ENCODE peak calls at places on chromosomes 6 and 20, in nine cellular contexts. O is stimulated activated CD8-positive, alpha-beta memory T cell treated with anti-CD3 and anti-CD28 coated beads, Interleukin-4, amount 100 ng/mL, for 48 hours; W is endothelial cell; B is C1 segment of cervical spinal cord; V is NCI-H1105; N is Calu3; S is activated naive CD4-positive, alpha-beta T cell; X is stimulated activated CD4-positive, alpha-beta T cell treated with anti-CD3 and anti-CD28 coated beads, TNF-alpha, amount 100 ng/mL, for 24 hours; K is NT2/D1. E is an unnamed sample.

GRCh38 chr6:56314683-56315523 is 67.5 kb upstream of the COL21A1 start:
- DNase-seq in N (peak; percentile 59), W (peak; percentile 62), X (no peak), K (peak; percentile 20), V (peak; percentile 25), O (no peak), B (no peak), S (no peak), E (no peak)

GRCh38 chr6:108762394-108762793 is 85.8 kb upstream of the ARMC2 start:
- DNase-seq in K (no peak), O (no peak), S (no peak), W (no peak), B (no peak), X (no peak), N (no peak), V (no peak), E (no peak)

GRCh38 chr20:58817748-58818147 is 33.0 kb downstream of the GNAS-AS1 start:
- DNase-seq in X (no peak), V (no peak), O (no peak), S (no peak), K (no peak), N (no peak), B (no peak), W (no peak), E (no peak)

GRCh38 chr6:140779341-140779740 is 1353.4 kb upstream of the GJE1 start:
- DNase-seq in O (no peak), N (no peak), W (no peak), X (no peak), S (no peak), K (no peak), B (no peak), V (no peak), E (no peak)

GRCh38 chr20:21357851-21358250 is 39.5 kb downstream of the NKX2-4 start:
- DNase-seq in W (no peak), B (no peak), K (no peak), S (no peak), X (no peak), O (no peak), V (no peak), N (no peak), E (no peak)

GRCh38 chr20:12166053-12166717 is 248.5 kb downstream of the BTBD3 start:
- DNase-seq in S (no peak), B (no peak), K (no peak), X (no peak), O (no peak), V (no peak), W (no peak), N (no peak), E (peak; percentile 80)

GRCh38 chr20:52493177-52493711 is 301.7 kb upstream of the ZFP64 start:
- DNase-seq in K (no peak), O (no peak), N (no peak), S (no peak), X (peak; percentile 4), V (peak; percentile 94), B (no peak), W (peak; percentile 16), E (no peak)

GRCh38 chr6:160188773-160189172 is 67.2 kb downstream of the SLC22A1 start:
- DNase-seq in S (no peak), N (no peak), K (no peak), V (no peak), X (no peak), O (no peak), B (no peak), W (no peak), E (no peak)

GRCh38 chr20:49729780-49730179 is 16.1 kb upstream of the B4GALT5 start:
- DNase-seq in W (no peak), B (no peak), V (no peak), S (no peak), N (no peak), K (no peak), X (no peak), O (no peak), E (no peak)

GRCh38 chr6:43494321-43494720 is 15.8 kb downstream of the LRRC73 start:
- DNase-seq in X (no peak), V (no peak), S (no peak), W (no peak), N (no peak), B (no peak), K (no peak), O (no peak), E (no peak)

GRCh38 chr6:116278853-116279231 is 888 bp downstream of the TSPYL1 start:
- DNase-seq in N (no peak), S (no peak), W (no peak), V (no peak), X (peak; percentile 13), K (no peak), B (no peak), O (peak; percentile 41), E (peak; percentile 88)

GRCh38 chr20:38888059-38888831 is 38.0 kb upstream of the FAM83D start:
- DNase-seq in X (no peak), N (no peak), O (no peak), W (no peak), B (no peak), K (no peak), S (no peak), V (no peak), E (no peak)

GRCh38 chr20:35145141-35145564 is 2.0 kb downstream of the EDEM2 start:
- DNase-seq in S (no peak), X (no peak), B (no peak), N (peak; percentile 66), W (peak; percentile 14), V (peak; percentile 59), K (peak; percentile 33), O (no peak), E (no peak)

GRCh38 chr6:22954749-22955385 is 385.5 kb downstream of the HDGFL1 start:
- DNase-seq in S (no peak), K (no peak), W (no peak), V (no peak), O (no peak), X (no peak), N (no peak), B (no peak), E (no peak)

GRCh38 chr6:108113557-108114519 is 39.3 kb upstream of the OSTM1 start:
- DNase-seq in N (peak; percentile 64), K (no peak), S (no peak), X (no peak), O (no peak), B (no peak), W (peak; percentile 57), V (peak; percentile 23), E (no peak)

GRCh38 chr6:149965191-149966020 is 1.7 kb downstream of the ULBP1 start:
- DNase-seq in B (no peak), O (no peak), W (peak; percentile 51), V (peak; percentile 6), N (no peak), K (no peak), X (no peak), S (no peak), E (no peak)

GRCh38 chr20:14561733-14562132 is 224.3 kb upstream of the FLRT3 start:
- DNase-seq in N (no peak), W (no peak), K (no peak), V (no peak), X (no peak), B (no peak), S (no peak), O (no peak), E (no peak)

GRCh38 chr20:4776079-4776630 is 54.4 kb downstream of the PRND start:
- DNase-seq in B (no peak), K (no peak), S (no peak), V (no peak), N (no peak), O (no peak), X (no peak), W (no peak), E (no peak)

GRCh38 chr6:18488526-18489270 is 101.5 kb downstream of the RNF144B start:
- DNase-seq in V (no peak), O (no peak), X (no peak), W (no peak), S (no peak), B (no peak), N (no peak), K (no peak), E (no peak)

GRCh38 chr6:3551716-3552511 is 95.1 kb upstream of the SLC22A23 start:
- DNase-seq in N (no peak), K (no peak), W (no peak), O (no peak), X (no peak), V (no peak), S (no peak), B (no peak), E (no peak)

GRCh38 chr6:127834136-127834535 is 66.7 kb downstream of the THEMIS start:
- DNase-seq in N (peak; percentile 34), X (no peak), K (no peak), W (no peak), O (no peak), S (no peak), V (no peak), B (no peak), E (no peak)

GRCh38 chr6:49766762-49767161 is 20.3 kb downstream of the PGK2 start:
- DNase-seq in B (no peak), V (no peak), X (no peak), O (no peak), K (no peak), N (no peak), W (no peak), S (no peak), E (no peak)

GRCh38 chr6:25042984-25043725 is 107.4 kb upstream of the RIPOR2 start:
- DNase-seq in N (no peak), S (no peak), B (no peak), K (no peak), W (no peak), V (no peak), X (no peak), O (no peak), E (no peak)

GRCh38 chr6:684831-685636 is 7.9 kb downstream of the EXOC2 start:
- DNase-seq in B (no peak), O (peak; percentile 38), S (no peak), W (no peak), K (no peak), N (no peak), V (no peak), X (no peak), E (no peak)

GRCh38 chr6:169950558-169950957 is 199.1 kb downstream of the ERMARD start:
- DNase-seq in X (no peak), S (no peak), W (no peak), N (peak; percentile 29), K (no peak), V (peak; percentile 58), B (no peak), O (peak; percentile 48), E (no peak)

GRCh38 chr6:89035252-89036106 is 45.1 kb upstream of the PNRC1 start:
- DNase-seq in K (no peak), S (no peak), X (no peak), O (no peak), V (no peak), N (peak; percentile 62), W (no peak), B (no peak), E (peak; percentile 99)

E was measured in sigmoid colon.